ENCODE peak calls at places on chromosomes 4 and X, in six cellular contexts. Q is HFFc6; S is activated CD4-positive, alpha-beta T cell treated with anti-CD3 and anti-CD28 coated beads for 4 hours; V is AG10803; P is fibroblast of the conjunctiva; A is activated CD8-positive, alpha-beta memory T cell treated with anti-CD3 and anti-CD28 coated beads, Interleukin-2, amount 50 U/mL, for 48 hours. M is an unnamed sample.

GRCh38 chr4:105061720-105062119 is 85.0 kb upstream of the TET2 start:
- DNase-seq in Q (no peak), S (no peak), V (no peak), P (no peak), A (no peak), M (no peak)

GRCh38 chr4:151604238-151604637 is 156.6 kb downstream of the GATB start:
- DNase-seq in Q (peak; percentile 12), S (no peak), V (peak; percentile 36), P (peak; percentile 12), A (no peak), M (no peak)

GRCh38 chr4:1852904-1853623 is 2.9 kb downstream of the LETM1 start:
- DNase-seq in Q (no peak), S (no peak), V (no peak), P (no peak), A (no peak), M (no peak)

GRCh38 chr4:97720869-97721432 is 422.3 kb downstream of the STPG2 start:
- DNase-seq in Q (no peak), S (no peak), V (no peak), P (no peak), A (no peak), M (no peak)

GRCh38 chr4:91936301-91936700 is 367.5 kb upstream of the GRID2 start:
- DNase-seq in Q (no peak), S (no peak), V (no peak), P (peak; percentile 24), A (no peak), M (no peak)

GRCh38 chr4:73731968-73732610 is 8.3 kb upstream of the CXCL8 start:
- DNase-seq in Q (no peak), S (no peak), V (no peak), P (no peak), A (no peak), M (no peak)

GRCh38 chrX:150935466-150935865 is 37.0 kb upstream of the CD99L2 start:
- DNase-seq in Q (peak; percentile 55), S (no peak), V (peak; percentile 88), P (no peak), A (no peak), M (no peak)

GRCh38 chr4:142883433-142883832 is 37.3 kb upstream of the INPP4B start:
- DNase-seq in Q (no peak), S (no peak), V (no peak), P (no peak), A (no peak), M (no peak)

GRCh38 chr4:85860066-85860465 is 385.1 kb downstream of the ARHGAP24 start:
- DNase-seq in Q (peak; percentile 25), S (no peak), V (peak; percentile 56), P (no peak), A (no peak), M (no peak)

GRCh38 chr4:181830404-181831035 is 412.7 kb upstream of the TENM3 start:
- DNase-seq in Q (no peak), S (no peak), V (no peak), P (no peak), A (no peak), M (no peak)

GRCh38 chr4:5473125-5473524 is 235.2 kb downstream of the EVC2 start:
- DNase-seq in Q (no peak), S (no peak), V (no peak), P (no peak), A (no peak), M (no peak)

GRCh38 chrX:150363561-150364346 is 637 bp downstream of the MAMLD1 start:
- DNase-seq in Q (no peak), S (no peak), V (peak; percentile 40), P (no peak), A (peak; percentile 54), M (no peak)

GRCh38 chrX:16444353-16444752 is 205.6 kb upstream of the S100G start:
- DNase-seq in Q (peak; percentile 69), S (no peak), V (no peak), P (no peak), A (no peak), M (no peak)

GRCh38 chr4:128524311-128524710 is 236.7 kb upstream of the PGRMC2 start:
- DNase-seq in Q (peak; percentile 75), S (no peak), V (peak; percentile 89), P (peak; percentile 93), A (no peak), M (no peak)

M was measured in osteocyte.